ENCODE peak calls at places on chromosome 13, in ten cellular contexts. One of them, this sample, is unnamed.

GRCh38 chr13:43785681-43786471 is 896 bp downstream of the ENOX1 start:
- DNase-seq in breast epithelium: peak
- DNase-seq in omental fat pad: peak
- DNase-seq in astrocyte of the cerebellum: no peak
- DNase-seq in Peyer's patch: peak
- DNase-seq in GM12864: no peak
- DNase-seq in GM20000: peak
- DNase-seq in tibial artery: peak
- DNase-seq in OCI-LY7: peak
- DNase-seq in left ventricle myocardium inferior: peak
- DNase-seq in this sample: no peak

GRCh38 chr13:52195052-52195837 is 35.8 kb upstream of the NEK3 start:
- DNase-seq in Peyer's patch: peak
- DNase-seq in left ventricle myocardium inferior: peak
- DNase-seq in GM12864: peak
- DNase-seq in OCI-LY7: no peak
- DNase-seq in breast epithelium: peak
- DNase-seq in GM20000: peak
- DNase-seq in astrocyte of the cerebellum: no peak
- DNase-seq in tibial artery: peak
- DNase-seq in omental fat pad: peak
- DNase-seq in this sample: peak

GRCh38 chr13:59415498-59415897 is 748.2 kb downstream of the DIAPH3 start:
- DNase-seq in astrocyte of the cerebellum: no peak
- DNase-seq in tibial artery: no peak
- DNase-seq in breast epithelium: no peak
- DNase-seq in OCI-LY7: no peak
- DNase-seq in GM12864: no peak
- DNase-seq in GM20000: no peak
- DNase-seq in Peyer's patch: no peak
- DNase-seq in omental fat pad: no peak
- DNase-seq in left ventricle myocardium inferior: no peak
- DNase-seq in this sample: no peak

GRCh38 chr13:31522431-31522830 is 216.9 kb upstream of the RXFP2 start:
- DNase-seq in tibial artery: no peak
- DNase-seq in left ventricle myocardium inferior: no peak
- DNase-seq in GM12864: no peak
- DNase-seq in Peyer's patch: no peak
- DNase-seq in breast epithelium: no peak
- DNase-seq in astrocyte of the cerebellum: no peak
- DNase-seq in GM20000: no peak
- DNase-seq in OCI-LY7: no peak
- DNase-seq in omental fat pad: no peak
- DNase-seq in this sample: no peak

GRCh38 chr13:66994097-66994496 is 236.0 kb downstream of the PCDH9 start:
- DNase-seq in GM20000: peak
- DNase-seq in breast epithelium: peak
- DNase-seq in astrocyte of the cerebellum: peak
- DNase-seq in tibial artery: peak
- DNase-seq in GM12864: peak
- DNase-seq in left ventricle myocardium inferior: peak
- DNase-seq in Peyer's patch: peak
- DNase-seq in omental fat pad: no peak
- DNase-seq in OCI-LY7: peak
- DNase-seq in this sample: no peak

GRCh38 chr13:43307921-43308433 is 284.6 kb downstream of the DNAJC15 start:
- DNase-seq in astrocyte of the cerebellum: peak
- DNase-seq in OCI-LY7: peak
- DNase-seq in tibial artery: peak
- DNase-seq in breast epithelium: peak
- DNase-seq in omental fat pad: peak
- DNase-seq in Peyer's patch: peak
- DNase-seq in left ventricle myocardium inferior: peak
- DNase-seq in GM12864: peak
- DNase-seq in GM20000: peak
- DNase-seq in this sample: peak

GRCh38 chr13:38520041-38520440 is 166.8 kb upstream of the FREM2 start:
- DNase-seq in GM12864: no peak
- DNase-seq in omental fat pad: no peak
- DNase-seq in Peyer's patch: no peak
- DNase-seq in breast epithelium: no peak
- DNase-seq in tibial artery: no peak
- DNase-seq in astrocyte of the cerebellum: no peak
- DNase-seq in GM20000: no peak
- DNase-seq in OCI-LY7: no peak
- DNase-seq in left ventricle myocardium inferior: no peak
- DNase-seq in this sample: no peak

GRCh38 chr13:51942189-51942588 is 69.1 kb downstream of the ATP7B start:
- DNase-seq in GM20000: no peak
- DNase-seq in GM12864: no peak
- DNase-seq in left ventricle myocardium inferior: no peak
- DNase-seq in omental fat pad: no peak
- DNase-seq in breast epithelium: no peak
- DNase-seq in OCI-LY7: no peak
- DNase-seq in Peyer's patch: peak
- DNase-seq in astrocyte of the cerebellum: no peak
- DNase-seq in tibial artery: no peak
- DNase-seq in this sample: no peak

GRCh38 chr13:34076943-34077703 is 259.2 kb downstream of the RFC3 start:
- DNase-seq in left ventricle myocardium inferior: no peak
- DNase-seq in tibial artery: no peak
- DNase-seq in GM12864: no peak
- DNase-seq in breast epithelium: no peak
- DNase-seq in Peyer's patch: no peak
- DNase-seq in astrocyte of the cerebellum: peak
- DNase-seq in omental fat pad: no peak
- DNase-seq in OCI-LY7: peak
- DNase-seq in GM20000: peak
- DNase-seq in this sample: no peak

GRCh38 chr13:35700661-35701060 is 224.2 kb upstream of the MAB21L1 start:
- DNase-seq in astrocyte of the cerebellum: no peak
- DNase-seq in Peyer's patch: no peak
- DNase-seq in left ventricle myocardium inferior: no peak
- DNase-seq in breast epithelium: no peak
- DNase-seq in OCI-LY7: no peak
- DNase-seq in omental fat pad: no peak
- DNase-seq in tibial artery: no peak
- DNase-seq in GM20000: no peak
- DNase-seq in GM12864: no peak
- DNase-seq in this sample: no peak

GRCh38 chr13:112345826-112346172 is 30.4 kb upstream of the SPACA7 start:
- DNase-seq in omental fat pad: no peak
- DNase-seq in GM20000: no peak
- DNase-seq in OCI-LY7: no peak
- DNase-seq in astrocyte of the cerebellum: no peak
- DNase-seq in breast epithelium: no peak
- DNase-seq in tibial artery: no peak
- DNase-seq in GM12864: no peak
- DNase-seq in Peyer's patch: no peak
- DNase-seq in left ventricle myocardium inferior: no peak
- DNase-seq in this sample: no peak

GRCh38 chr13:50892162-50892944 is 17.2 kb upstream of the RNASEH2B start:
- DNase-seq in left ventricle myocardium inferior: no peak
- DNase-seq in GM20000: no peak
- DNase-seq in GM12864: no peak
- DNase-seq in tibial artery: no peak
- DNase-seq in breast epithelium: no peak
- DNase-seq in astrocyte of the cerebellum: no peak
- DNase-seq in omental fat pad: no peak
- DNase-seq in OCI-LY7: peak
- DNase-seq in Peyer's patch: no peak
- DNase-seq in this sample: no peak

GRCh38 chr13:111116830-111117229 is 1.7 kb downstream of the ARHGEF7 start:
- DNase-seq in left ventricle myocardium inferior: no peak
- DNase-seq in astrocyte of the cerebellum: no peak
- DNase-seq in omental fat pad: no peak
- DNase-seq in GM12864: no peak
- DNase-seq in tibial artery: no peak
- DNase-seq in OCI-LY7: no peak
- DNase-seq in breast epithelium: no peak
- DNase-seq in Peyer's patch: no peak
- DNase-seq in GM20000: no peak
- DNase-seq in this sample: no peak

GRCh38 chr13:101795460-101795859 is 343.0 kb downstream of the ITGBL1 start:
- DNase-seq in astrocyte of the cerebellum: no peak
- DNase-seq in tibial artery: no peak
- DNase-seq in omental fat pad: no peak
- DNase-seq in breast epithelium: no peak
- DNase-seq in GM12864: no peak
- DNase-seq in GM20000: no peak
- DNase-seq in left ventricle myocardium inferior: no peak
- DNase-seq in OCI-LY7: no peak
- DNase-seq in Peyer's patch: no peak
- DNase-seq in this sample: no peak

GRCh38 chr13:110216006-110216402 is 91.0 kb downstream of the COL4A1 start:
- DNase-seq in tibial artery: no peak
- DNase-seq in GM20000: no peak
- DNase-seq in breast epithelium: no peak
- DNase-seq in astrocyte of the cerebellum: no peak
- DNase-seq in omental fat pad: no peak
- DNase-seq in left ventricle myocardium inferior: no peak
- DNase-seq in Peyer's patch: no peak
- DNase-seq in GM12864: no peak
- DNase-seq in OCI-LY7: no peak
- DNase-seq in this sample: no peak

GRCh38 chr13:79196366-79196765 is 209.7 kb downstream of the RBM26 start:
- DNase-seq in GM20000: no peak
- DNase-seq in OCI-LY7: no peak
- DNase-seq in Peyer's patch: no peak
- DNase-seq in GM12864: no peak
- DNase-seq in left ventricle myocardium inferior: no peak
- DNase-seq in tibial artery: no peak
- DNase-seq in astrocyte of the cerebellum: no peak
- DNase-seq in breast epithelium: no peak
- DNase-seq in omental fat pad: no peak
- DNase-seq in this sample: no peak
- TF ChIP-seq CTCF in GM20000: no peak
- TF ChIP-seq CTCF in OCI-LY7: no peak
- TF ChIP-seq CTCF in Peyer's patch: no peak
- TF ChIP-seq CTCF in GM12864: no peak
- TF ChIP-seq CTCF in left ventricle myocardium inferior: no peak
- TF ChIP-seq CTCF in tibial artery: no peak
- TF ChIP-seq CTCF in astrocyte of the cerebellum: no peak
- TF ChIP-seq CTCF in breast epithelium: no peak
- TF ChIP-seq CTCF in omental fat pad: no peak
- TF ChIP-seq CTCF in this sample: no peak

GRCh38 chr13:113742000-113742441 is 17.0 kb upstream of the TMEM255B start:
- DNase-seq in astrocyte of the cerebellum: no peak
- DNase-seq in omental fat pad: no peak
- DNase-seq in OCI-LY7: no peak
- DNase-seq in tibial artery: no peak
- DNase-seq in GM12864: no peak
- DNase-seq in GM20000: no peak
- DNase-seq in left ventricle myocardium inferior: no peak
- DNase-seq in Peyer's patch: peak
- DNase-seq in breast epithelium: no peak
- DNase-seq in this sample: peak
- TF ChIP-seq CTCF in astrocyte of the cerebellum: peak
- TF ChIP-seq CTCF in omental fat pad: no peak
- TF ChIP-seq CTCF in OCI-LY7: no peak
- TF ChIP-seq CTCF in tibial artery: no peak
- TF ChIP-seq CTCF in GM12864: peak
- TF ChIP-seq CTCF in GM20000: no peak
- TF ChIP-seq CTCF in left ventricle myocardium inferior: peak
- TF ChIP-seq CTCF in Peyer's patch: no peak
- TF ChIP-seq CTCF in breast epithelium: no peak
- TF ChIP-seq CTCF in this sample: peak

GRCh38 chr13:23705578-23705977 is 135.4 kb downstream of the TNFRSF19 start:
- DNase-seq in GM12864: no peak
- DNase-seq in Peyer's patch: no peak
- DNase-seq in omental fat pad: no peak
- DNase-seq in breast epithelium: no peak
- DNase-seq in tibial artery: no peak
- DNase-seq in GM20000: no peak
- DNase-seq in astrocyte of the cerebellum: no peak
- DNase-seq in left ventricle myocardium inferior: no peak
- DNase-seq in OCI-LY7: no peak
- DNase-seq in this sample: no peak

GRCh38 chr13:23711355-23711754 is 141.1 kb downstream of the TNFRSF19 start:
- DNase-seq in GM20000: no peak
- DNase-seq in omental fat pad: no peak
- DNase-seq in Peyer's patch: no peak
- DNase-seq in tibial artery: no peak
- DNase-seq in astrocyte of the cerebellum: no peak
- DNase-seq in OCI-LY7: no peak
- DNase-seq in left ventricle myocardium inferior: no peak
- DNase-seq in GM12864: no peak
- DNase-seq in breast epithelium: no peak
- DNase-seq in this sample: no peak

GRCh38 chr13:23709521-23709920 is 139.3 kb downstream of the TNFRSF19 start:
- DNase-seq in tibial artery: no peak
- DNase-seq in Peyer's patch: no peak
- DNase-seq in left ventricle myocardium inferior: no peak
- DNase-seq in OCI-LY7: no peak
- DNase-seq in astrocyte of the cerebellum: no peak
- DNase-seq in GM12864: no peak
- DNase-seq in breast epithelium: no peak
- DNase-seq in GM20000: no peak
- DNase-seq in omental fat pad: no peak
- DNase-seq in this sample: no peak

GRCh38 chr13:23710366-23710765 is 140.2 kb downstream of the TNFRSF19 start:
- DNase-seq in OCI-LY7: no peak
- DNase-seq in GM20000: no peak
- DNase-seq in breast epithelium: no peak
- DNase-seq in Peyer's patch: no peak
- DNase-seq in GM12864: no peak
- DNase-seq in omental fat pad: no peak
- DNase-seq in tibial artery: no peak
- DNase-seq in left ventricle myocardium inferior: no peak
- DNase-seq in astrocyte of the cerebellum: no peak
- DNase-seq in this sample: no peak

GRCh38 chr13:23707674-23708073 is 137.5 kb downstream of the TNFRSF19 start:
- DNase-seq in left ventricle myocardium inferior: no peak
- DNase-seq in GM12864: no peak
- DNase-seq in astrocyte of the cerebellum: no peak
- DNase-seq in breast epithelium: no peak
- DNase-seq in tibial artery: no peak
- DNase-seq in omental fat pad: no peak
- DNase-seq in GM20000: no peak
- DNase-seq in Peyer's patch: no peak
- DNase-seq in OCI-LY7: no peak
- DNase-seq in this sample: no peak
- TF ChIP-seq CTCF in left ventricle myocardium inferior: peak
- TF ChIP-seq CTCF in GM12864: peak
- TF ChIP-seq CTCF in astrocyte of the cerebellum: peak
- TF ChIP-seq CTCF in breast epithelium: no peak
- TF ChIP-seq CTCF in tibial artery: no peak
- TF ChIP-seq CTCF in omental fat pad: no peak
- TF ChIP-seq CTCF in GM20000: peak
- TF ChIP-seq CTCF in Peyer's patch: no peak
- TF ChIP-seq CTCF in OCI-LY7: peak
- TF ChIP-seq CTCF in this sample: no peak

GRCh38 chr13:74891610-74892009 is 590.4 kb downstream of the TBC1D4 start:
- DNase-seq in breast epithelium: no peak
- DNase-seq in GM12864: no peak
- DNase-seq in left ventricle myocardium inferior: no peak
- DNase-seq in Peyer's patch: no peak
- DNase-seq in OCI-LY7: no peak
- DNase-seq in GM20000: no peak
- DNase-seq in omental fat pad: no peak
- DNase-seq in astrocyte of the cerebellum: no peak
- DNase-seq in tibial artery: no peak
- DNase-seq in this sample: no peak

GRCh38 chr13:74889321-74889720 is 592.6 kb downstream of the TBC1D4 start:
- DNase-seq in GM12864: no peak
- DNase-seq in OCI-LY7: no peak
- DNase-seq in GM20000: no peak
- DNase-seq in omental fat pad: no peak
- DNase-seq in astrocyte of the cerebellum: no peak
- DNase-seq in breast epithelium: no peak
- DNase-seq in tibial artery: no peak
- DNase-seq in Peyer's patch: no peak
- DNase-seq in left ventricle myocardium inferior: no peak
- DNase-seq in this sample: no peak

GRCh38 chr13:74895042-74895811 is 586.7 kb downstream of the TBC1D4 start:
- DNase-seq in Peyer's patch: no peak
- DNase-seq in omental fat pad: no peak
- DNase-seq in breast epithelium: no peak
- DNase-seq in GM12864: no peak
- DNase-seq in astrocyte of the cerebellum: no peak
- DNase-seq in left ventricle myocardium inferior: no peak
- DNase-seq in OCI-LY7: no peak
- DNase-seq in tibial artery: no peak
- DNase-seq in GM20000: no peak
- DNase-seq in this sample: no peak
- TF ChIP-seq CTCF in Peyer's patch: no peak
- TF ChIP-seq CTCF in omental fat pad: no peak
- TF ChIP-seq CTCF in breast epithelium: no peak
- TF ChIP-seq CTCF in GM12864: no peak
- TF ChIP-seq CTCF in astrocyte of the cerebellum: no peak
- TF ChIP-seq CTCF in left ventricle myocardium inferior: no peak
- TF ChIP-seq CTCF in OCI-LY7: no peak
- TF ChIP-seq CTCF in tibial artery: no peak
- TF ChIP-seq CTCF in GM20000: no peak
- TF ChIP-seq CTCF in this sample: no peak

This sample was measured in CD14-positive monocyte.